ENCODE peak calls at places on chromosomes 12 and 14, in six cellular contexts. U is nephron progenitor cell, A is spleen, T is right atrium auricular region, P is prostate gland, Y is breast epithelium. D is an unnamed sample.

GRCh38 chr12:129607293-129607692 is 296.5 kb downstream of the TMEM132D start:
- DNase-seq in U (peak; percentile 21), A (no peak), T (no peak), P (no peak), Y (no peak), D (no peak)

GRCh38 chr14:80930836-80931389 is 10.6 kb downstream of the CEP128 start:
- DNase-seq in U (no peak), A (no peak), T (no peak), P (no peak), Y (no peak), D (no peak)

GRCh38 chr12:57627504-57628279 is 5.3 kb downstream of the B4GALNT1 start:
- DNase-seq in U (peak; percentile 42), A (no peak), T (no peak), P (no peak), Y (no peak), D (peak; percentile 68)

GRCh38 chr14:73397810-73398209 is 60.5 kb downstream of the NUMB start:
- DNase-seq in U (no peak), A (no peak), T (no peak), P (no peak), Y (no peak), D (no peak)

GRCh38 chr12:86683568-86683991 is 427.4 kb upstream of the MGAT4C start:
- DNase-seq in U (no peak), A (no peak), T (no peak), P (no peak), Y (no peak), D (no peak)

GRCh38 chr14:48703728-48704467 is 882.3 kb downstream of the RPS29 start:
- DNase-seq in U (no peak), A (no peak), T (no peak), P (no peak), Y (no peak), D (no peak)

GRCh38 chr12:123109319-123109772 is 41.5 kb downstream of the PITPNM2 start:
- DNase-seq in U (no peak), A (no peak), T (no peak), P (no peak), Y (no peak), D (no peak)

GRCh38 chr12:90905691-90906370 is 49.1 kb downstream of the CCER1 start:
- DNase-seq in U (no peak), A (no peak), T (no peak), P (no peak), Y (no peak), D (no peak)

GRCh38 chr14:56036353-56036752 is 81.9 kb upstream of the PELI2 start:
- DNase-seq in U (no peak), A (no peak), T (no peak), P (no peak), Y (no peak), D (no peak)

GRCh38 chr12:86521870-86522269 is 265.7 kb upstream of the MGAT4C start:
- DNase-seq in U (no peak), A (no peak), T (no peak), P (no peak), Y (no peak), D (no peak)

GRCh38 chr12:630656-631632 is 32.3 kb downstream of the NINJ2 start:
- DNase-seq in U (no peak), A (peak; percentile 96), T (no peak), P (no peak), Y (no peak), D (no peak)

GRCh38 chr12:19138551-19139344 is 9.2 kb downstream of the PLEKHA5 start:
- DNase-seq in U (no peak), A (no peak), T (no peak), P (no peak), Y (no peak), D (no peak)

GRCh38 chr12:32151081-32151480 is 44.4 kb downstream of the BICD1 start:
- DNase-seq in U (no peak), A (no peak), T (no peak), P (no peak), Y (no peak), D (no peak)

GRCh38 chr12:120849765-120850164 is 54.4 kb downstream of the SPPL3 start:
- DNase-seq in U (no peak), A (no peak), T (no peak), P (peak; percentile 21), Y (no peak), D (no peak)

GRCh38 chr14:62585247-62585646 is 460.0 kb downstream of the KCNH5 start:
- DNase-seq in U (no peak), A (no peak), T (no peak), P (no peak), Y (no peak), D (no peak)

GRCh38 chr14:72736348-72736747 is 157.6 kb downstream of the DPF3 start:
- DNase-seq in U (no peak), A (no peak), T (no peak), P (no peak), Y (no peak), D (no peak)

GRCh38 chr14:77469041-77469440 is 11.1 kb downstream of the AHSA1 start:
- DNase-seq in U (no peak), A (no peak), T (no peak), P (no peak), Y (no peak), D (no peak)

GRCh38 chr12:94983321-94983720 is 20.2 kb downstream of the NDUFA12 start:
- DNase-seq in U (no peak), A (no peak), T (no peak), P (no peak), Y (no peak), D (no peak)

GRCh38 chr12:53757095-53757770 is 5.5 kb upstream of the CISTR start:
- DNase-seq in U (peak; percentile 96), A (peak; percentile 93), T (peak; percentile 73), P (peak; percentile 50), Y (peak; percentile 55), D (peak; percentile 88)

GRCh38 chr12:1318327-1319031 is 275.9 kb downstream of the FBXL14 start:
- DNase-seq in U (peak; percentile 43), A (no peak), T (no peak), P (peak; percentile 56), Y (no peak), D (no peak)

GRCh38 chr12:3227076-3227975 is 150.1 kb downstream of the TSPAN9 start:
- DNase-seq in U (no peak), A (no peak), T (no peak), P (no peak), Y (no peak), D (no peak)

DNA sequence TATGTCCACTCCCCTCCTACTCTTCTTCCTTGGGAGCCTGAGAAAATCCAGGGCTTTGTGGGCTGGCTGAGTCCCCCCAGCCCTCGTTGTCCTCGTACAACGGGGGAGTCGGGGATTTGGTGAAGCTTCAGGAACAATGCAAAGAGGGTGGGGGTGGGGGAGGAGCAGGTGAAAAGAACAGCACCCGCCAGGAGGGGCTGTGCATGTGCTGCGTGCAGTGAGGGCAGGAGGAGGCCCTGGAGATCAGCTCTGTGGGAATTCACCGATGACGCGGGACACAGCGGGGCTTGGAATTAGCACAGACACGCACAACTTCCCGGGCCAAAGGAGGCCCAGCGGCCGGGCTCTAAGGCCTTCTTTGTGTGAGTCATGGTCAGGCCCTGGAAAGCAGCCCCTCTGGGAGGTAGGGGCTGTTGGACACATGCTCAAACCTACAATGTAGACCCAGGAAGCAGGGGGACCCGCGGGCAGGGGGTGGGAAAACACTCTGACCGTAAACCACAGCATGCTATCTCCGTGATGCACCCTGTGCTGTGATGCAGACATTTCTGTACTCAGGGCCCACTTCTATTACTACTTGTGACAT is 32.8 kb downstream of the RBM19 start:
- DNase-seq in U (peak; percentile 38), A (no peak), T (peak; percentile 60), P (no peak), Y (no peak), D (no peak)
- TF ChIP-seq CTCF in U (no peak), A (no peak), T (no peak), P (no peak), Y (no peak), D (no peak)

GRCh38 chr12:96465896-96466295 is 23.5 kb upstream of the CFAP54 start:
- DNase-seq in U (no peak), A (no peak), T (no peak), P (no peak), Y (no peak), D (no peak)

GRCh38 chr12:96457191-96457930 is 32.0 kb upstream of the CFAP54 start:
- DNase-seq in U (no peak), A (no peak), T (no peak), P (no peak), Y (no peak), D (no peak)

GRCh38 chr12:96466939-96467751 is 22.2 kb upstream of the CFAP54 start:
- DNase-seq in U (no peak), A (no peak), T (no peak), P (no peak), Y (no peak), D (no peak)

DNA sequence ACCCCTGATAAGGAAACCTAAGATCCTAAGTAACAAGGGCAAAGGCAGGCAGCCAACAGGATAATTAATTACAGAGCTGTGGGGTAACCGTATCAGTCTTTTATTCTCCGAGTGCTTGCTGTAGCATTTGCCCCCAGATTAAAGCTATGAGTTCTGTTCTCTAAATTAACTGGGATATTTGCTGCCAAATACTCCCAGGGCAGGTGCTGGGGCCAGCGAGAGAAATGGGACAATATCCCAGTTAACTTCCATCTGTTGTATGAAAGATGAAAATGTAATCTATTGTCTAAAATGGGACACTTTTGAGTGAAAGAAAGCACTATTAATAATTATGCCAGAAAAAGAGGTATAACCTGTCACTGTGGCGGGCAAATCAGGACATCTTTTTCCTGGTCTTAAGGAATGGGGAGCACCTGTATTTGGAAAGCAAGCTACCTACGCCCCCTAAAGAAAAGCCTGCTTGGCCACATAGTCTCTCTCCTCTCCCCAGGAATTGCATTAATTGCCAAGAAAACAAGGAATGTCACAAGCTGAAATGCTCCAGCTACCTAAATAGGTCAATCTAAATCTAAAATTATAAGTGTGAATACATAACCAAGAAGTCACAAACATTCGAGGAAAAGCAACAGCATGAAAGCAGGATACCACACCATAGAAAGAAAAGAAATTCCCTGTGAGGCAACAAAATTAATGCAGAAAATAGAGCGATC is 26.7 kb upstream of the CFAP54 start:
- DNase-seq in U (no peak), A (no peak), T (no peak), P (no peak), Y (no peak), D (no peak)
- TF ChIP-seq CTCF in U (no peak), A (no peak), T (no peak), P (no peak), Y (no peak), D (no peak)

GRCh38 chr14:103694572-103695026 is 20.7 kb downstream of the XRCC3 start:
- DNase-seq in U (no peak), A (peak; percentile 64), T (no peak), P (no peak), Y (no peak), D (no peak)
- TF ChIP-seq CTCF in U (no peak), A (no peak), T (no peak), P (no peak), Y (no peak), D (no peak)

GRCh38 chr14:54364555-54365415 is 32.0 kb upstream of the CDKN3 start:
- DNase-seq in U (no peak), A (no peak), T (peak; percentile 81), P (peak; percentile 15), Y (peak; percentile 48), D (no peak)

GRCh38 chr14:54369343-54369742 is 27.5 kb upstream of the CDKN3 start:
- DNase-seq in U (no peak), A (no peak), T (peak; percentile 43), P (no peak), Y (no peak), D (no peak)

GRCh38 chr14:54370323-54371125 is 26.3 kb upstream of the CDKN3 start:
- DNase-seq in U (no peak), A (no peak), T (peak; percentile 28), P (no peak), Y (no peak), D (no peak)

GRCh38 chr14:54362759-54363437 is 33.9 kb upstream of the CDKN3 start:
- DNase-seq in U (no peak), A (no peak), T (no peak), P (no peak), Y (no peak), D (no peak)

GRCh38 chr14:54366726-54367707 is 29.8 kb upstream of the CDKN3 start:
- DNase-seq in U (no peak), A (no peak), T (peak; percentile 36), P (no peak), Y (peak; percentile 17), D (no peak)
- TF ChIP-seq CTCF in U (peak; percentile 38), A (no peak), T (peak; percentile 60), P (no peak), Y (peak; percentile 22), D (peak; percentile 65)